ENCODE peak calls at places on chromosomes 13 and 19, in nine cellular contexts. One of them, this sample, is unnamed.

GRCh38 chr19:55655648-55656040 is 809 bp downstream of the U2AF2 start:
- DNase-seq in effector CD8-positive, alpha-beta T cell: no peak
- DNase-seq in AG09319: no peak
- DNase-seq in AML-193: no peak
- DNase-seq in pancreas: no peak
- DNase-seq in HS-5: no peak
- DNase-seq in Peyer's patch: no peak
- DNase-seq in activated CD4-positive, alpha-beta T cell treated with anti-CD3 and anti-CD28 coated beads, Interleukin-2, amount 50 U/mL, for 1 hour: no peak
- DNase-seq in heart left ventricle: no peak
- DNase-seq in this sample: no peak

GRCh38 chr13:89609318-89609717 is 1738.2 kb upstream of the MIR17HG start:
- DNase-seq in heart left ventricle: no peak
- DNase-seq in effector CD8-positive, alpha-beta T cell: no peak
- DNase-seq in AG09319: no peak
- DNase-seq in AML-193: no peak
- DNase-seq in Peyer's patch: no peak
- DNase-seq in activated CD4-positive, alpha-beta T cell treated with anti-CD3 and anti-CD28 coated beads, Interleukin-2, amount 50 U/mL, for 1 hour: no peak
- DNase-seq in pancreas: no peak
- DNase-seq in HS-5: no peak
- DNase-seq in this sample: no peak

GRCh38 chr19:18157465-18158063 is 4.6 kb downstream of the PIK3R2 start:
- DNase-seq in pancreas: peak; percentile 70
- DNase-seq in AML-193: no peak
- DNase-seq in effector CD8-positive, alpha-beta T cell: no peak
- DNase-seq in activated CD4-positive, alpha-beta T cell treated with anti-CD3 and anti-CD28 coated beads, Interleukin-2, amount 50 U/mL, for 1 hour: no peak
- DNase-seq in heart left ventricle: no peak
- DNase-seq in AG09319: no peak
- DNase-seq in HS-5: no peak
- DNase-seq in Peyer's patch: no peak
- DNase-seq in this sample: no peak

GRCh38 chr19:4326837-4327251 is 11.8 kb downstream of the STAP2 start:
- DNase-seq in activated CD4-positive, alpha-beta T cell treated with anti-CD3 and anti-CD28 coated beads, Interleukin-2, amount 50 U/mL, for 1 hour: no peak
- DNase-seq in pancreas: peak; percentile 40
- DNase-seq in HS-5: no peak
- DNase-seq in Peyer's patch: no peak
- DNase-seq in AG09319: no peak
- DNase-seq in heart left ventricle: no peak
- DNase-seq in effector CD8-positive, alpha-beta T cell: peak; percentile 19
- DNase-seq in AML-193: no peak
- DNase-seq in this sample: no peak

GRCh38 chr13:102928971-102929370 is 83.1 kb downstream of the ERCC5 start:
- DNase-seq in heart left ventricle: no peak
- DNase-seq in activated CD4-positive, alpha-beta T cell treated with anti-CD3 and anti-CD28 coated beads, Interleukin-2, amount 50 U/mL, for 1 hour: no peak
- DNase-seq in pancreas: no peak
- DNase-seq in Peyer's patch: no peak
- DNase-seq in HS-5: no peak
- DNase-seq in AML-193: no peak
- DNase-seq in AG09319: no peak
- DNase-seq in effector CD8-positive, alpha-beta T cell: no peak
- DNase-seq in this sample: no peak

GRCh38 chr19:11448410-11448809 is 13.0 kb downstream of the PRKCSH start:
- DNase-seq in pancreas: no peak
- DNase-seq in activated CD4-positive, alpha-beta T cell treated with anti-CD3 and anti-CD28 coated beads, Interleukin-2, amount 50 U/mL, for 1 hour: no peak
- DNase-seq in AG09319: no peak
- DNase-seq in heart left ventricle: no peak
- DNase-seq in AML-193: no peak
- DNase-seq in effector CD8-positive, alpha-beta T cell: no peak
- DNase-seq in Peyer's patch: no peak
- DNase-seq in HS-5: no peak
- DNase-seq in this sample: no peak

GRCh38 chr13:113493315-113493951 is 2.9 kb upstream of the DCUN1D2 start:
- DNase-seq in HS-5: peak; percentile 53
- DNase-seq in Peyer's patch: no peak
- DNase-seq in AG09319: peak; percentile 66
- DNase-seq in effector CD8-positive, alpha-beta T cell: no peak
- DNase-seq in heart left ventricle: no peak
- DNase-seq in pancreas: no peak
- DNase-seq in activated CD4-positive, alpha-beta T cell treated with anti-CD3 and anti-CD28 coated beads, Interleukin-2, amount 50 U/mL, for 1 hour: no peak
- DNase-seq in AML-193: peak; percentile 86
- DNase-seq in this sample: no peak

GRCh38 chr13:27131202-27131623 is 40.4 kb downstream of the USP12 start:
- DNase-seq in heart left ventricle: no peak
- DNase-seq in HS-5: no peak
- DNase-seq in effector CD8-positive, alpha-beta T cell: no peak
- DNase-seq in pancreas: no peak
- DNase-seq in AML-193: no peak
- DNase-seq in activated CD4-positive, alpha-beta T cell treated with anti-CD3 and anti-CD28 coated beads, Interleukin-2, amount 50 U/mL, for 1 hour: peak; percentile 38
- DNase-seq in AG09319: no peak
- DNase-seq in Peyer's patch: peak; percentile 57
- DNase-seq in this sample: no peak

GRCh38 chr19:47471733-47472457 is at the start of gene SLC8A2:
- DNase-seq in AML-193: peak; percentile 28
- DNase-seq in AG09319: peak; percentile 28
- DNase-seq in activated CD4-positive, alpha-beta T cell treated with anti-CD3 and anti-CD28 coated beads, Interleukin-2, amount 50 U/mL, for 1 hour: peak; percentile 62
- DNase-seq in HS-5: no peak
- DNase-seq in pancreas: peak; percentile 92
- DNase-seq in heart left ventricle: peak; percentile 77
- DNase-seq in Peyer's patch: no peak
- DNase-seq in effector CD8-positive, alpha-beta T cell: peak; percentile 46
- DNase-seq in this sample: no peak

GRCh38 chr19:38544569-38545315 is 73.0 kb downstream of the MAP4K1 start:
- DNase-seq in effector CD8-positive, alpha-beta T cell: no peak
- DNase-seq in activated CD4-positive, alpha-beta T cell treated with anti-CD3 and anti-CD28 coated beads, Interleukin-2, amount 50 U/mL, for 1 hour: no peak
- DNase-seq in HS-5: peak; percentile 5
- DNase-seq in Peyer's patch: no peak
- DNase-seq in pancreas: no peak
- DNase-seq in AML-193: no peak
- DNase-seq in heart left ventricle: no peak
- DNase-seq in AG09319: peak; percentile 22
- DNase-seq in this sample: no peak

GRCh38 chr13:45511310-45512147 is 46.8 kb downstream of the COG3 start:
- DNase-seq in HS-5: no peak
- DNase-seq in AML-193: peak; percentile 84
- DNase-seq in AG09319: peak; percentile 37
- DNase-seq in activated CD4-positive, alpha-beta T cell treated with anti-CD3 and anti-CD28 coated beads, Interleukin-2, amount 50 U/mL, for 1 hour: no peak
- DNase-seq in effector CD8-positive, alpha-beta T cell: no peak
- DNase-seq in pancreas: no peak
- DNase-seq in Peyer's patch: peak; percentile 60
- DNase-seq in heart left ventricle: no peak
- DNase-seq in this sample: no peak

GRCh38 chr19:41919948-41920712 is 8.1 kb downstream of the ERFL start:
- DNase-seq in HS-5: no peak
- DNase-seq in AG09319: no peak
- DNase-seq in pancreas: no peak
- DNase-seq in effector CD8-positive, alpha-beta T cell: no peak
- DNase-seq in AML-193: no peak
- DNase-seq in activated CD4-positive, alpha-beta T cell treated with anti-CD3 and anti-CD28 coated beads, Interleukin-2, amount 50 U/mL, for 1 hour: no peak
- DNase-seq in heart left ventricle: no peak
- DNase-seq in Peyer's patch: no peak
- DNase-seq in this sample: no peak

GRCh38 chr19:9295411-9295849 is 14.2 kb downstream of the ZNF699 start:
- DNase-seq in AML-193: no peak
- DNase-seq in HS-5: no peak
- DNase-seq in heart left ventricle: no peak
- DNase-seq in Peyer's patch: no peak
- DNase-seq in activated CD4-positive, alpha-beta T cell treated with anti-CD3 and anti-CD28 coated beads, Interleukin-2, amount 50 U/mL, for 1 hour: no peak
- DNase-seq in pancreas: no peak
- DNase-seq in AG09319: no peak
- DNase-seq in effector CD8-positive, alpha-beta T cell: no peak
- DNase-seq in this sample: no peak

GRCh38 chr13:60716296-60716695 is 319.3 kb downstream of the TDRD3 start:
- DNase-seq in pancreas: no peak
- DNase-seq in AG09319: no peak
- DNase-seq in Peyer's patch: no peak
- DNase-seq in activated CD4-positive, alpha-beta T cell treated with anti-CD3 and anti-CD28 coated beads, Interleukin-2, amount 50 U/mL, for 1 hour: no peak
- DNase-seq in AML-193: no peak
- DNase-seq in effector CD8-positive, alpha-beta T cell: no peak
- DNase-seq in heart left ventricle: no peak
- DNase-seq in HS-5: no peak
- DNase-seq in this sample: no peak

GRCh38 chr13:83618966-83619365 is 263.3 kb downstream of the SLITRK1 start:
- DNase-seq in AG09319: no peak
- DNase-seq in AML-193: no peak
- DNase-seq in pancreas: no peak
- DNase-seq in effector CD8-positive, alpha-beta T cell: no peak
- DNase-seq in heart left ventricle: no peak
- DNase-seq in Peyer's patch: no peak
- DNase-seq in activated CD4-positive, alpha-beta T cell treated with anti-CD3 and anti-CD28 coated beads, Interleukin-2, amount 50 U/mL, for 1 hour: no peak
- DNase-seq in HS-5: peak; percentile 2
- DNase-seq in this sample: no peak

GRCh38 chr13:99922631-99923404 is 48.7 kb downstream of the ZIC5 start:
- DNase-seq in AG09319: no peak
- DNase-seq in heart left ventricle: no peak
- DNase-seq in activated CD4-positive, alpha-beta T cell treated with anti-CD3 and anti-CD28 coated beads, Interleukin-2, amount 50 U/mL, for 1 hour: no peak
- DNase-seq in AML-193: no peak
- DNase-seq in Peyer's patch: peak; percentile 66
- DNase-seq in pancreas: no peak
- DNase-seq in HS-5: no peak
- DNase-seq in effector CD8-positive, alpha-beta T cell: no peak
- DNase-seq in this sample: no peak

GRCh38 chr19:8451885-8452284 is 7.1 kb downstream of the HNRNPM start:
- DNase-seq in AML-193: no peak
- DNase-seq in HS-5: peak; percentile 56
- DNase-seq in Peyer's patch: no peak
- DNase-seq in heart left ventricle: no peak
- DNase-seq in AG09319: no peak
- DNase-seq in effector CD8-positive, alpha-beta T cell: no peak
- DNase-seq in activated CD4-positive, alpha-beta T cell treated with anti-CD3 and anti-CD28 coated beads, Interleukin-2, amount 50 U/mL, for 1 hour: no peak
- DNase-seq in pancreas: no peak
- DNase-seq in this sample: no peak

GRCh38 chr19:33683881-33684549 is 62.3 kb downstream of the CHST8 start:
- DNase-seq in effector CD8-positive, alpha-beta T cell: no peak
- DNase-seq in Peyer's patch: no peak
- DNase-seq in AML-193: no peak
- DNase-seq in AG09319: no peak
- DNase-seq in activated CD4-positive, alpha-beta T cell treated with anti-CD3 and anti-CD28 coated beads, Interleukin-2, amount 50 U/mL, for 1 hour: no peak
- DNase-seq in HS-5: no peak
- DNase-seq in pancreas: peak; percentile 59
- DNase-seq in heart left ventricle: peak; percentile 44
- DNase-seq in this sample: no peak

GRCh38 chr13:90883592-90883991 is 463.9 kb upstream of the MIR17HG start:
- DNase-seq in Peyer's patch: no peak
- DNase-seq in AML-193: no peak
- DNase-seq in activated CD4-positive, alpha-beta T cell treated with anti-CD3 and anti-CD28 coated beads, Interleukin-2, amount 50 U/mL, for 1 hour: no peak
- DNase-seq in heart left ventricle: no peak
- DNase-seq in AG09319: no peak
- DNase-seq in HS-5: no peak
- DNase-seq in pancreas: no peak
- DNase-seq in effector CD8-positive, alpha-beta T cell: no peak
- DNase-seq in this sample: no peak

GRCh38 chr19:5896365-5897076 is 7.1 kb downstream of the NDUFA11 start:
- DNase-seq in pancreas: no peak
- DNase-seq in HS-5: no peak
- DNase-seq in Peyer's patch: no peak
- DNase-seq in AG09319: no peak
- DNase-seq in heart left ventricle: no peak
- DNase-seq in AML-193: no peak
- DNase-seq in activated CD4-positive, alpha-beta T cell treated with anti-CD3 and anti-CD28 coated beads, Interleukin-2, amount 50 U/mL, for 1 hour: no peak
- DNase-seq in effector CD8-positive, alpha-beta T cell: no peak
- DNase-seq in this sample: no peak

GRCh38 chr19:35797663-35798062 is 15.0 kb downstream of the PRODH2 start:
- DNase-seq in activated CD4-positive, alpha-beta T cell treated with anti-CD3 and anti-CD28 coated beads, Interleukin-2, amount 50 U/mL, for 1 hour: no peak
- DNase-seq in HS-5: no peak
- DNase-seq in Peyer's patch: no peak
- DNase-seq in heart left ventricle: no peak
- DNase-seq in pancreas: peak; percentile 23
- DNase-seq in AML-193: no peak
- DNase-seq in effector CD8-positive, alpha-beta T cell: no peak
- DNase-seq in AG09319: no peak
- DNase-seq in this sample: no peak

GRCh38 chr19:31255174-31255862 is 93.9 kb downstream of the TSHZ3 start:
- DNase-seq in heart left ventricle: no peak
- DNase-seq in effector CD8-positive, alpha-beta T cell: no peak
- DNase-seq in pancreas: no peak
- DNase-seq in AG09319: no peak
- DNase-seq in Peyer's patch: no peak
- DNase-seq in AML-193: no peak
- DNase-seq in activated CD4-positive, alpha-beta T cell treated with anti-CD3 and anti-CD28 coated beads, Interleukin-2, amount 50 U/mL, for 1 hour: no peak
- DNase-seq in HS-5: no peak
- DNase-seq in this sample: peak; percentile 28

GRCh38 chr13:25292301-25292700 is 5.0 kb upstream of the MTMR6 start:
- DNase-seq in pancreas: no peak
- DNase-seq in activated CD4-positive, alpha-beta T cell treated with anti-CD3 and anti-CD28 coated beads, Interleukin-2, amount 50 U/mL, for 1 hour: no peak
- DNase-seq in AML-193: peak; percentile 57
- DNase-seq in HS-5: no peak
- DNase-seq in Peyer's patch: no peak
- DNase-seq in AG09319: no peak
- DNase-seq in effector CD8-positive, alpha-beta T cell: no peak
- DNase-seq in heart left ventricle: no peak
- DNase-seq in this sample: no peak

GRCh38 chr19:4523306-4524110 is 5.2 kb upstream of the PLIN4 start:
- DNase-seq in Peyer's patch: peak; percentile 72
- DNase-seq in effector CD8-positive, alpha-beta T cell: no peak
- DNase-seq in pancreas: peak; percentile 56
- DNase-seq in AG09319: no peak
- DNase-seq in HS-5: no peak
- DNase-seq in AML-193: peak; percentile 43
- DNase-seq in activated CD4-positive, alpha-beta T cell treated with anti-CD3 and anti-CD28 coated beads, Interleukin-2, amount 50 U/mL, for 1 hour: peak; percentile 23
- DNase-seq in heart left ventricle: no peak
- DNase-seq in this sample: no peak

GRCh38 chr13:48110132-48110868 is 15.4 kb upstream of the MED4 start:
- DNase-seq in AG09319: no peak
- DNase-seq in AML-193: no peak
- DNase-seq in pancreas: no peak
- DNase-seq in Peyer's patch: no peak
- DNase-seq in activated CD4-positive, alpha-beta T cell treated with anti-CD3 and anti-CD28 coated beads, Interleukin-2, amount 50 U/mL, for 1 hour: no peak
- DNase-seq in heart left ventricle: no peak
- DNase-seq in effector CD8-positive, alpha-beta T cell: no peak
- DNase-seq in HS-5: no peak
- DNase-seq in this sample: no peak

GRCh38 chr13:63605403-63605802 is 2189.8 kb upstream of the PCDH20 start:
- DNase-seq in HS-5: no peak
- DNase-seq in AML-193: no peak
- DNase-seq in Peyer's patch: no peak
- DNase-seq in pancreas: no peak
- DNase-seq in AG09319: no peak
- DNase-seq in heart left ventricle: no peak
- DNase-seq in activated CD4-positive, alpha-beta T cell treated with anti-CD3 and anti-CD28 coated beads, Interleukin-2, amount 50 U/mL, for 1 hour: no peak
- DNase-seq in effector CD8-positive, alpha-beta T cell: no peak
- DNase-seq in this sample: no peak

GRCh38 chr19:34475026-34475974 is 6.3 kb upstream of the WTIP start:
- DNase-seq in activated CD4-positive, alpha-beta T cell treated with anti-CD3 and anti-CD28 coated beads, Interleukin-2, amount 50 U/mL, for 1 hour: no peak
- DNase-seq in effector CD8-positive, alpha-beta T cell: no peak
- DNase-seq in HS-5: peak; percentile 76
- DNase-seq in heart left ventricle: no peak
- DNase-seq in Peyer's patch: no peak
- DNase-seq in AML-193: peak; percentile 74
- DNase-seq in AG09319: no peak
- DNase-seq in pancreas: no peak
- DNase-seq in this sample: peak; percentile 58

GRCh38 chr13:30857018-30857417 is 49.1 kb upstream of the MEDAG start:
- DNase-seq in activated CD4-positive, alpha-beta T cell treated with anti-CD3 and anti-CD28 coated beads, Interleukin-2, amount 50 U/mL, for 1 hour: no peak
- DNase-seq in effector CD8-positive, alpha-beta T cell: no peak
- DNase-seq in HS-5: no peak
- DNase-seq in heart left ventricle: no peak
- DNase-seq in Peyer's patch: peak; percentile 30
- DNase-seq in pancreas: no peak
- DNase-seq in AML-193: no peak
- DNase-seq in AG09319: no peak
- DNase-seq in this sample: no peak

GRCh38 chr19:53977991-53978731 is 13.3 kb upstream of the CACNG6 start:
- DNase-seq in HS-5: peak; percentile 97
- DNase-seq in activated CD4-positive, alpha-beta T cell treated with anti-CD3 and anti-CD28 coated beads, Interleukin-2, amount 50 U/mL, for 1 hour: no peak
- DNase-seq in effector CD8-positive, alpha-beta T cell: no peak
- DNase-seq in AG09319: peak; percentile 52
- DNase-seq in pancreas: peak; percentile 37
- DNase-seq in heart left ventricle: peak; percentile 76
- DNase-seq in AML-193: no peak
- DNase-seq in Peyer's patch: peak; percentile 52
- DNase-seq in this sample: peak; percentile 60

GRCh38 chr13:20136781-20137703 is 23.8 kb downstream of the GJA3 start:
- DNase-seq in AG09319: no peak
- DNase-seq in HS-5: no peak
- DNase-seq in Peyer's patch: peak; percentile 63
- DNase-seq in heart left ventricle: no peak
- DNase-seq in AML-193: no peak
- DNase-seq in pancreas: peak; percentile 75
- DNase-seq in effector CD8-positive, alpha-beta T cell: no peak
- DNase-seq in activated CD4-positive, alpha-beta T cell treated with anti-CD3 and anti-CD28 coated beads, Interleukin-2, amount 50 U/mL, for 1 hour: peak; percentile 27
- DNase-seq in this sample: no peak

GRCh38 chr19:55080915-55081772 is 5.5 kb downstream of the EPS8L1 start:
- DNase-seq in effector CD8-positive, alpha-beta T cell: peak; percentile 81
- DNase-seq in pancreas: peak; percentile 84
- DNase-seq in Peyer's patch: peak; percentile 94
- DNase-seq in heart left ventricle: peak; percentile 83
- DNase-seq in activated CD4-positive, alpha-beta T cell treated with anti-CD3 and anti-CD28 coated beads, Interleukin-2, amount 50 U/mL, for 1 hour: peak; percentile 87
- DNase-seq in HS-5: no peak
- DNase-seq in AG09319: no peak
- DNase-seq in AML-193: peak; percentile 10
- DNase-seq in this sample: no peak